ENCODE peak calls at places on chromosome 12, in four cellular contexts. B is SW 1271, L is fibroblast of lung, X is HFFc6. T is an unnamed sample.

GRCh38 chr12:110917467-110917866 is 2.9 kb downstream of the MYL2 start:
- DNase-seq in B (peak), X (peak), L (peak), T (peak)

GRCh38 chr12:45638386-45638785 is 91.1 kb upstream of the ARID2 start:
- DNase-seq in X (no peak), B (no peak), L (no peak), T (no peak)

GRCh38 chr12:108838194-108839010 is 19.0 kb downstream of the SSH1 start:
- DNase-seq in X (peak), L (peak), B (peak), T (no peak)

GRCh38 chr12:29242921-29243431 is 93.9 kb downstream of the FAR2 start:
- DNase-seq in L (peak), B (no peak), X (no peak), T (peak)

GRCh38 chr12:124548854-124549378 is 18.5 kb downstream of the NCOR2 start:
- DNase-seq in B (no peak), L (peak), X (peak), T (no peak)

GRCh38 chr12:130925616-130926015 is 28.1 kb upstream of the ADGRD1 start:
- DNase-seq in L (no peak), X (no peak), B (no peak), T (no peak)

GRCh38 chr12:27779837-27780611 is at the start of the genes KLHL42 and MANSC4:
- DNase-seq in L (peak), B (peak), X (peak), T (no peak)

GRCh38 chr12:54549774-54550451 is 512 bp downstream of the PDE1B start:
- DNase-seq in B (no peak), X (no peak), L (peak), T (no peak)

GRCh38 chr12:33533527-33533926 is 93.9 kb upstream of the SYT10 start:
- DNase-seq in B (no peak), L (no peak), X (no peak), T (no peak)

GRCh38 chr12:83465632-83466031 is 778.9 kb downstream of the TMTC2 start:
- DNase-seq in L (no peak), B (no peak), X (no peak), T (no peak)

GRCh38 chr12:27384261-27384590 is 51.6 kb downstream of the BMAL2 start:
- DNase-seq in L (no peak), B (no peak), X (no peak), T (no peak)

GRCh38 chr12:88299567-88300101 is 157.5 kb downstream of the TMTC3 start:
- DNase-seq in L (peak), X (peak), B (no peak), T (peak)

GRCh38 chr12:27780612-27781408 is 774 bp upstream of the MANSC4 start:
- DNase-seq in X (peak), B (no peak), L (peak), T (peak)

GRCh38 chr12:67042697-67043131 is 226.4 kb upstream of the CAND1 start:
- DNase-seq in L (peak), X (no peak), B (no peak), T (no peak)

T was measured in glomerular endothelial cell.